ENCODE peak calls at places on chromosomes 5 and 9, in six cellular contexts. O is uterus; H is CD4-positive, alpha-beta memory T cell; V is stomach; S is tibial nerve; A is mucosa of descending colon. K is an unnamed sample. For H3K4me1, the result is how much of the 10 kb centered on the place peaks cover.

GRCh38 chr5:117615226-117615625 is 1040.6 kb upstream of the SEMA6A start:
- DNase-seq in A (no peak), V (no peak), H (no peak), S (no peak), O (no peak), K (no peak)

GRCh38 chr5:112973904-112974303 is 2.7 kb upstream of the DCP2 start:
- DNase-seq in H (no peak), S (no peak), V (no peak), O (no peak), A (no peak), K (no peak)

GRCh38 chr9:36632892-36633291 is 60.2 kb downstream of the MELK start:
- DNase-seq in A (no peak), H (no peak), S (no peak), O (no peak), V (no peak), K (no peak)

GRCh38 chr5:136146201-136146600 is 13.6 kb downstream of the SMAD5 start:
- DNase-seq in A (no peak), V (no peak), S (no peak), O (no peak), H (no peak), K (no peak)

GRCh38 chr5:173627860-173628392 is 11.5 kb upstream of the BOD1 start:
- DNase-seq in V (no peak), H (no peak), O (no peak), S (no peak), A (no peak), K (no peak)

GRCh38 chr9:133009906-133010582 is 20.8 kb upstream of the GTF3C5 start:
- DNase-seq in H (no peak), S (no peak), O (no peak), V (no peak), A (no peak), K (no peak)

GRCh38 chr5:176754376-176754942 is 55.9 kb upstream of the UNC5A start:
- DNase-seq in V (no peak), S (no peak), O (no peak), A (no peak), H (no peak), K (no peak)

GRCh38 chr9:105280730-105281129 is 36.3 kb downstream of the SLC44A1 start:
- DNase-seq in S (no peak), V (no peak), O (no peak), H (no peak), A (no peak), K (no peak)

GRCh38 chr5:33230467-33231078 is 210.2 kb upstream of the TARS1 start:
- DNase-seq in A (no peak), H (no peak), S (no peak), O (no peak), V (no peak), K (no peak)

GRCh38 chr9:93082841-93083411 is 13.1 kb upstream of the CARD19 start:
- DNase-seq in S (no peak), H (no peak), O (peak), A (peak), V (no peak), K (no peak)

GRCh38 chr5:132763369-132764036 is 13.5 kb downstream of the SEPTIN8 start:
- DNase-seq in H (no peak), V (no peak), O (no peak), S (no peak), A (no peak), K (no peak)

GRCh38 chr5:180194410-180195345 is 14.3 kb downstream of the RASGEF1C start:
- DNase-seq in O (no peak), H (no peak), V (no peak), S (no peak), A (no peak), K (no peak)

GRCh38 chr9:14179449-14179848 is 134.5 kb downstream of the NFIB start:
- DNase-seq in H (no peak), A (no peak), S (no peak), O (no peak), V (peak), K (no peak)

GRCh38 chr5:40605295-40605958 is 74.3 kb upstream of the PTGER4 start:
- DNase-seq in S (peak), A (no peak), H (peak), O (no peak), V (no peak), K (no peak)

GRCh38 chr5:172887735-172888134 is 53.7 kb downstream of the ERGIC1 start:
- DNase-seq in A (no peak), V (no peak), S (no peak), O (peak), H (no peak), K (no peak)

GRCh38 chr9:89637787-89638186 is 33.0 kb downstream of the GADD45G start:
- DNase-seq in V (no peak), S (no peak), H (no peak), O (no peak), A (no peak), K (no peak)

GRCh38 chr5:89929834-89930233 is 479.7 kb downstream of the CETN3 start:
- DNase-seq in H (no peak), V (no peak), O (no peak), S (no peak), A (no peak), K (no peak)

GRCh38 chr9:16640649-16641048 is 229.8 kb downstream of the BNC2 start:
- DNase-seq in V (no peak), A (no peak), O (no peak), S (no peak), H (no peak), K (no peak)

GRCh38 chr9:21965401-21965951 is 28.7 kb downstream of the CDKN2A start:
- DNase-seq in H (peak), A (peak), S (no peak), V (peak), O (no peak), K (peak)

GRCh38 chr5:170986598-170986997 is 124.8 kb downstream of the RANBP17 start:
- DNase-seq in V (no peak), H (no peak), S (no peak), O (no peak), A (no peak), K (no peak)

GRCh38 chr5:134458234-134458633 is 46.6 kb upstream of the CDKN2AIPNL start:
- DNase-seq in A (no peak), S (peak), V (no peak), O (peak), H (no peak), K (no peak)

GRCh38 chr5:126963822-126964375 is 66.5 kb downstream of the MARCHF3 start:
- DNase-seq in H (no peak), O (no peak), S (no peak), A (no peak), V (no peak), K (no peak)

GRCh38 chr9:103242025-103242424 is 246.9 kb downstream of the CYLC2 start:
- DNase-seq in H (no peak), A (no peak), O (no peak), S (no peak), V (no peak), K (no peak)

GRCh38 chr5:139417214-139417613 is 13.3 kb upstream of the SPATA24 start:
- DNase-seq in H (no peak), A (no peak), V (no peak), S (no peak), O (no peak), K (no peak)

GRCh38 chr5:22899341-22899740 is 46.2 kb upstream of the CDH12 start:
- DNase-seq in H (no peak), S (no peak), O (no peak), V (no peak), A (no peak), K (no peak)
- H3K4me1 ChIP-seq in H (under half), S (under half), O (under half), V (under half), A (under half), K (under half)

GRCh38 chr9:130026583-130027427 is 16.2 kb downstream of the FNBP1 start:
- DNase-seq in S (no peak), V (no peak), A (no peak), O (no peak), H (no peak), K (no peak)
- H3K4me1 ChIP-seq in S (half or more), V (under half), A (under half), O (under half), H (half or more), K (under half)

DNA sequence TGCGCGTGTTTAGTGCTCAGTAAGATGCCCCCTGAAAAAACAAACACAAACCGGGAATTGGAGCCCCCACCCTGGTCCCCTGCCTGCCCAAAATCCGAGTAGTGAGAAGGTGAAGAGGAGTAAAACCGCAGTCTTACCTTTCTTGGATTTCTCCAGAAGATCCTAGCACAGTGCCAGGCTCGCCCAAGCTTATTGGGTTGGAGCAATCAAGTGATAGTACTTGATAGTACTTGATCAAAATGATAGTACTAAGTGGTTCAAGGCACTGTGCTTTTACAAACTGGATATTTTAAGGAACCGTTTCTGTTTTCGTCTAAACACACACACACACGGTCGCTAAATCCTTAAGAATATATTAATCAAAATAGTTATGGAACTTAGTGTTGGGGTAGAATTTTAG is 2.8 kb upstream of the TRAF1 start:
- DNase-seq in V (no peak), H (no peak), S (no peak), O (no peak), A (no peak), K (no peak)
- H3K4me1 ChIP-seq in V (under half), H (half or more), S (half or more), O (under half), A (under half), K (under half)

GRCh38 chr9:98571643-98572042 is 137.1 kb downstream of the GABBR2 start:
- DNase-seq in O (no peak), V (no peak), H (no peak), A (no peak), S (no peak), K (no peak)
- H3K4me1 ChIP-seq in O (under half), V (under half), H (under half), A (under half), S (under half), K (under half)

GRCh38 chr5:9338796-9339195 is 207.1 kb downstream of the SEMA5A start:
- DNase-seq in A (no peak), O (no peak), S (no peak), H (no peak), V (no peak), K (no peak)

GRCh38 chr5:9340095-9340494 is 205.8 kb downstream of the SEMA5A start:
- DNase-seq in S (no peak), V (no peak), O (no peak), H (no peak), A (no peak), K (no peak)

GRCh38 chr5:9335754-9336495 is 209.9 kb downstream of the SEMA5A start:
- DNase-seq in H (no peak), S (no peak), V (no peak), O (no peak), A (no peak), K (no peak)

GRCh38 chr5:9339206-9339818 is 206.6 kb downstream of the SEMA5A start:
- DNase-seq in S (no peak), O (no peak), V (no peak), H (no peak), A (no peak), K (no peak)

DNA sequence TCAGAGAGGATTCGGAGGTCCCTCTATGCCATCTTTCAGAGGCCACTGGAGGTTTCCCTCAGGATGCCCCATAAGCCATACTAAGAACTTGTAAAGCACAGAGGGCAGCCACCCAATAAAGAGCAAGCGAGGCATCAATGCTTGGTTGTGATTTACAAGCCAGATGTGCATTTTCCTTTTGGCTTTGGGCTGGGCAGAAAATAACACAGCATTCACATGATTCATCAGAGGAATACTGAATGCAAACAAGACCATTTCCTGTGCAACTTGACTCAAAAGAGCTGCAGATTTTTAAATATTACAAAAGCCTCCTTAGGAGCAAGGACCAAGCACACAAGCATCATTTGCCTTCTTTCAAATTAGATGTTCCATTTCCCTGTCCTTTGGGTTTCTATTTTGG is 208.0 kb downstream of the SEMA5A start:
- DNase-seq in H (no peak), A (no peak), V (no peak), O (no peak), S (no peak), K (no peak)
- H3K4me1 ChIP-seq in H (under half), A (under half), V (under half), O (under half), S (under half), K (under half)

DNA sequence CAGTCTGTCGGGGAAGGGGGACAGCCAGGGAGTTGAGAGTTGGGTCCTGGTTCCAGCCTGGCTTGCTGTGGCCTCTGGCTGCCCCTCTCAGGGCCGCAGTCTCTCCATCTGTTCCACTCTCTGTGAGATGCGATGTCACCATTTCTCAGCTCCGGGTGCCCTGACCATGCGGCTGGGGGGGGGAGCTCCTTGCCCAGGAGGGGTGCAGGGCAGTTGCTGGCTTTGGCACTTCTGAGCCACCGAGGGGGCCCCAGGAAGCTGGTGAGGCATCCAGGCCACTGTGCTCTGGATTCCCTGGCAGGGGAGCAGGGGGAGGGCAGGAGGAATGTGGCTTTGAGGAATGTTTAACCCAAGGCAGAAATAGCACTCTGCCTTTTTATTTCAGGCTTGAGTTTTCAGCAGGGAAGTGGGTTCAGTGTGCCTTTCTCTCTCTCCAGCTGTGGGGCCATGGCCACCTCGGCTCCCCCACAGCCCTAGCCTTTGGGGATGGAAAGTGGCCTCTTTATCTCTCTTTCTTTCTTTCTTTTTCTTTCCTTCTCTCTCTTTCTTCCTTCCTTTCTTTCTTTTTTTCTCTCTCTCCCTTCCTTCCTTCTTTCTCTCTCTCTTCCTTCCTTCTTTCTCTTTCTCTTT is 11.0 kb downstream of the NCS1 start:
- DNase-seq in H (no peak), V (no peak), A (no peak), S (no peak), O (peak), K (no peak)
- H3K4me1 ChIP-seq in H (under half), V (under half), A (under half), S (under half), O (under half), K (under half)

DNA sequence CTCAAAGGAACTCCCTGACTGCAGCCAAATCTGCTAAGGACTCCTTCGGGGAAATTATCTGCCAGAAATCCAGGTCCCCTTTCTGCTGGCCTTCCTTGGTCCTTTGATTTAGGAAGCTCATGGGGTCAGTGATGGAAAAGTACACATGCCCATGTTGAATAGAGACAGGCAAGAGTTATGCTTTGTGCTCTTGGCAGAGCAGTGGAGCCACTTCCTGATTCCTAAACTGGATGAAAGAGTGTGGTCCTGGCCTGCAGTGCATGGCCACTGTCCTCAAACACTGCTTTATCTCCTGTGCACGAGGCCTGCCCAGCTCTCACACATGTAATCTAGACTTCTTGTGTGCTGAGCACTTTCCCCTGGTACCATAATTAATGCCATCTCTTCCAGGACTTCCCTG is 2.0 kb upstream of the EBF1 start:
- DNase-seq in A (no peak), V (no peak), O (peak), H (no peak), S (no peak), K (no peak)
- H3K4me1 ChIP-seq in A (under half), V (under half), O (under half), H (half or more), S (half or more), K (under half)

GRCh38 chr5:149134778-149135169 is 6.5 kb upstream of the ABLIM3 start:
- DNase-seq in O (no peak), S (no peak), H (no peak), V (no peak), A (no peak), K (no peak)

GRCh38 chr5:149130932-149131273 is 10.4 kb upstream of the ABLIM3 start:
- DNase-seq in H (no peak), A (no peak), V (no peak), O (no peak), S (no peak), K (no peak)

GRCh38 chr5:149135536-149136201 is 5.6 kb upstream of the ABLIM3 start:
- DNase-seq in H (no peak), A (no peak), S (no peak), V (no peak), O (no peak), K (no peak)

GRCh38 chr5:149132474-149132873 is 8.8 kb upstream of the ABLIM3 start:
- DNase-seq in V (no peak), S (no peak), H (no peak), O (no peak), A (no peak), K (no peak)

GRCh38 chr5:149133795-149134777 is 7.2 kb upstream of the ABLIM3 start:
- DNase-seq in O (peak), H (no peak), V (peak), S (no peak), A (no peak), K (peak)
- H3K4me1 ChIP-seq in O (under half), H (under half), V (under half), S (under half), A (under half), K (under half)